ENCODE peak calls at places on chromosomes 2 and 18, in four cellular contexts. W is HTR-8/SVneo, K is GDM1, Z is MG63. D is an unnamed sample.

GRCh38 chr2:8848328-8849100 is 11.1 kb upstream of the KIDINS220 start:
- DNase-seq in Z (no peak), K (no peak), W (no peak), D (no peak)

GRCh38 chr2:157592983-157593382 is 35.7 kb downstream of the ACVR1C start:
- DNase-seq in K (no peak), W (no peak), Z (no peak), D (no peak)

GRCh38 chr18:32884543-32884942 is 111.7 kb upstream of the KLHL14 start:
- DNase-seq in Z (no peak), W (no peak), K (no peak), D (no peak)

GRCh38 chr2:113276906-113277425 is 1.8 kb downstream of the PAX8 start:
- DNase-seq in K (no peak), Z (no peak), W (no peak), D (no peak)

GRCh38 chr18:72700961-72701710 is 157.0 kb upstream of the CBLN2 start:
- DNase-seq in W (no peak), Z (no peak), K (no peak), D (no peak)

GRCh38 chr2:43848174-43848573 is 9.4 kb downstream of the ABCG8 start:
- DNase-seq in K (no peak), Z (no peak), W (no peak), D (no peak)

GRCh38 chr2:98882971-98883779 is 52.9 kb downstream of the CRACDL start:
- DNase-seq in Z (no peak), K (no peak), W (no peak), D (no peak)

GRCh38 chr2:121890041-121890440 is 134.6 kb downstream of the TSN start:
- DNase-seq in K (no peak), Z (no peak), W (no peak), D (no peak)

GRCh38 chr2:102502576-102502975 is 29.6 kb downstream of the SLC9A4 start:
- DNase-seq in W (no peak), Z (no peak), K (no peak), D (no peak)

GRCh38 chr2:157785200-157785599 is 90.9 kb downstream of the ACVR1 start:
- DNase-seq in K (no peak), W (no peak), Z (peak; percentile 21), D (no peak)

GRCh38 chr18:37663446-37663845 is 97.8 kb upstream of the CELF4 start:
- DNase-seq in W (no peak), Z (no peak), K (no peak), D (no peak)

GRCh38 chr2:128169933-128170709 is 79.1 kb downstream of the UGGT1 start:
- DNase-seq in Z (no peak), K (no peak), W (no peak), D (no peak)

GRCh38 chr2:175585531-175585930 is 404.0 kb upstream of the ATP5MC3 start:
- DNase-seq in W (no peak), K (no peak), Z (no peak), D (no peak)

GRCh38 chr2:96907405-96908041 is 37.6 kb upstream of the SEMA4C start:
- DNase-seq in Z (peak; percentile 90), K (no peak), W (no peak), D (peak; percentile 83)

GRCh38 chr18:2303517-2304238 is 267.6 kb downstream of the METTL4 start:
- DNase-seq in K (no peak), W (peak; percentile 7), Z (peak; percentile 33), D (no peak)

GRCh38 chr2:8491296-8492048 is 190.4 kb upstream of the ID2 start:
- DNase-seq in K (no peak), W (no peak), Z (no peak), D (no peak)

GRCh38 chr2:121721926-121722325 is 14.7 kb downstream of the NIFK start:
- DNase-seq in K (no peak), W (peak; percentile 50), Z (peak; percentile 78), D (no peak)

GRCh38 chr2:53448591-53448990 is 319.0 kb upstream of the CHAC2 start:
- DNase-seq in Z (no peak), K (no peak), W (no peak), D (no peak)

GRCh38 chr18:73168171-73168570 is 300.4 kb upstream of the NETO1 start:
- DNase-seq in W (no peak), Z (peak; percentile 13), K (no peak), D (no peak)

GRCh38 chr2:239024226-239024625 is 176.3 kb downstream of the TWIST2 start:
- DNase-seq in K (no peak), W (no peak), Z (no peak), D (no peak)

GRCh38 chr2:112821142-112821541 is 15.4 kb downstream of the IL1B start:
- DNase-seq in K (no peak), Z (no peak), W (no peak), D (no peak)

GRCh38 chr2:148391324-148391723 is 253.2 kb upstream of the EPC2 start:
- DNase-seq in K (no peak), Z (no peak), W (peak; percentile 20), D (no peak)